ENCODE peak calls at places on chromosomes 5 and 9, in five cellular contexts. T, H, L, K and J are unnamed samples.

GRCh38 chr9:27108981-27109541 is at the start of gene TEK:
- DNase-seq in K (no peak), L (peak; percentile 61), H (peak; percentile 35), T (no peak), J (no peak)

GRCh38 chr9:133657120-133657661 is 21.0 kb downstream of the DBH start:
- DNase-seq in K (no peak), T (no peak), L (peak; percentile 30), H (no peak), J (peak; percentile 32)

GRCh38 chr9:110050925-110051355 is 157.0 kb downstream of the C9orf152 start:
- DNase-seq in T (peak; percentile 90), L (peak; percentile 96), K (peak; percentile 89), H (no peak), J (peak; percentile 69)

GRCh38 chr5:72441861-72442540 is 65.2 kb downstream of the ZNF366 start:
- DNase-seq in H (no peak), L (peak; percentile 96), T (peak; percentile 84), K (no peak), J (no peak)

GRCh38 chr5:172411423-172412111 is 42.8 kb downstream of the SH3PXD2B start:
- DNase-seq in K (no peak), L (peak; percentile 70), T (no peak), H (no peak), J (no peak)

GRCh38 chr9:11194249-11194648 is 581.4 kb upstream of the PTPRD start:
- DNase-seq in L (no peak), T (peak; percentile 30), H (no peak), K (no peak), J (no peak)

GRCh38 chr5:149387982-149388381 is 8.9 kb upstream of the IL17B start:
- DNase-seq in H (no peak), L (peak; percentile 48), T (no peak), K (no peak), J (no peak)

GRCh38 chr5:131545856-131546255 is 89.2 kb downstream of the RAPGEF6 start:
- DNase-seq in T (peak; percentile 21), H (no peak), L (peak; percentile 84), K (no peak), J (no peak)

GRCh38 chr9:118829334-118829733 is 539.9 kb downstream of the BRINP1 start:
- DNase-seq in L (peak; percentile 59), T (no peak), H (peak; percentile 34), K (peak; percentile 9), J (no peak)

GRCh38 chr5:56610093-56610698 is 205.2 kb upstream of the MAP3K1 start:
- DNase-seq in K (no peak), L (no peak), H (no peak), T (peak; percentile 25), J (no peak)

GRCh38 chr9:5186416-5187169 is 1.2 kb upstream of the INSL6 start:
- DNase-seq in L (peak; percentile 74), T (peak; percentile 71), K (peak; percentile 74), H (peak; percentile 70), J (peak; percentile 50)

GRCh38 chr5:132300572-132301340 is 6.6 kb downstream of the SLC22A4 start:
- DNase-seq in K (no peak), L (no peak), H (no peak), T (no peak), J (no peak)

GRCh38 chr9:21413089-21414023 is 4.4 kb downstream of the IFNA8 start:
- DNase-seq in K (no peak), L (peak; percentile 12), H (peak; percentile 13), T (no peak), J (no peak)

GRCh38 chr9:132066057-132066456 is 13.6 kb downstream of the MED27 start:
- DNase-seq in T (no peak), H (no peak), K (no peak), L (no peak), J (no peak)

GRCh38 chr5:93378073-93378472 is 202.9 kb downstream of the NR2F1-AS1 start:
- DNase-seq in T (peak; percentile 74), K (no peak), L (peak; percentile 52), H (no peak), J (no peak)

GRCh38 chr9:126233175-126233574 is 93.5 kb upstream of the MVB12B start:
- DNase-seq in K (no peak), H (no peak), L (no peak), T (no peak), J (no peak)

GRCh38 chr5:132677191-132677590 is 3.4 kb downstream of the IL4 start:
- DNase-seq in T (peak; percentile 88), H (peak; percentile 24), L (peak; percentile 96), K (no peak), J (no peak)

GRCh38 chr5:124824637-124825158 is 78.3 kb upstream of the ZNF608 start:
- DNase-seq in L (peak; percentile 48), K (no peak), H (no peak), T (peak; percentile 60), J (no peak)

GRCh38 chr5:32225445-32225844 is 51.3 kb upstream of the GOLPH3 start:
- DNase-seq in L (peak; percentile 40), T (no peak), H (no peak), K (no peak), J (no peak)

GRCh38 chr5:10081584-10081983 is 168.1 kb downstream of the ATPSCKMT start:
- DNase-seq in H (no peak), L (no peak), T (no peak), K (no peak), J (no peak)

GRCh38 chr5:32329395-32329834 is 16.7 kb upstream of the MTMR12 start:
- DNase-seq in K (peak; percentile 73), L (peak; percentile 81), T (peak; percentile 64), H (peak; percentile 63), J (peak; percentile 74)

GRCh38 chr5:53430618-53431252 is 49.7 kb upstream of the FST start:
- DNase-seq in H (peak; percentile 25), K (no peak), T (peak; percentile 68), L (peak; percentile 80), J (peak; percentile 3)

GRCh38 chr9:89999176-89999533 is 394.3 kb downstream of the GADD45G start:
- DNase-seq in H (no peak), L (no peak), K (no peak), T (peak; percentile 55), J (no peak)

GRCh38 chr9:89994988-89995613 is 390.3 kb downstream of the GADD45G start:
- DNase-seq in L (no peak), H (no peak), K (no peak), T (no peak), J (no peak)

GRCh38 chr9:89993678-89994630 is 389.1 kb downstream of the GADD45G start:
- DNase-seq in H (no peak), K (no peak), T (no peak), L (peak; percentile 22), J (no peak)

GRCh38 chr9:89996717-89997116 is 391.9 kb downstream of the GADD45G start:
- DNase-seq in T (no peak), L (peak; percentile 8), K (no peak), H (no peak), J (peak; percentile 14)

DNA sequence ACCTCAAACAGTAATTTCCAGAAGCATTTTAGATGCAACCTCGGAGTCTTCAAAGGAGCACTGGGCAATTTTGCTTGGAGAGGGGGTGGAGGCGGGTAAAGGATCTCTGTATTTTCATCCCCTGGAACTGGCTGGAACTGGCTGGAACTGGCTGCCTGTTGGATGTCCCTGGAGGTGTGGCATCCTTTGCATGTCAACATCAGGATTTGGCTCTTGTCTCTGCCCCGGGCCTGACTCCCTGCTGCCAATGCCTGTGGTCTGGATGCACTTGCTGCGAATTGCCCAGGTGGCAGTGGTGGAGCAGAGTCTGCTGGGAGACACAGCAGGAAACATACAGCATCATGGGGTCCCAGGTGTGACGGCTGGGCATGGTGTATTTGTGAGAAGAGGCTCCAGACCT is 391.3 kb downstream of the GADD45G start:
- DNase-seq in H (no peak), T (no peak), L (no peak), K (no peak), J (no peak)
- TF ChIP-seq EZH2phosphoT487 in H (no peak), T (no peak), L (no peak), K (no peak), J (no peak)

GRCh38 chr9:127667906-127668305 is 38.9 kb upstream of the CFAP157 start:
- DNase-seq in H (no peak), K (no peak), T (no peak), L (no peak), J (no peak)
- TF ChIP-seq EZH2phosphoT487 in H (no peak), K (no peak), T (no peak), L (no peak), J (no peak)

DNA sequence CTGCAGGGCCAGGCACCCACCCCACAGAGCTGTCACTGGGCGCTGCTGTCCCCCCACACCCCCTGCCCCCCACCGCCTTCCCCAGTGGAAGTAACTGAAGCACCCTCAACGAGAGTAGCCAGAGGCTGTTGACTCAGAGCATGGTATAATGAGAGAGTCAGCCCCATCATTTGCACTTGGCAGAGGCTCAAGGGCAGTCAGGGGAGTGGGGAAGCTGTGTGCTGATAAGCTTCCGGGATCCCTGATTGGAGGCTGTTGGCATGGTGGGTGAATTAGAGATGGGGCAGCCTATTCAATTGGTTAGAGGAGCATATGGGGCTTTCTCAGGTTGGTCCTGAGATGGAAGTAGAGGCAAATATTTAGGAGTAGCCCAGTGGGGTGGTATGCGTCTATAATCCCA is 77.1 kb upstream of the GOLM1 start:
- DNase-seq in L (no peak), K (no peak), H (no peak), T (peak; percentile 38), J (no peak)
- TF ChIP-seq EZH2phosphoT487 in L (no peak), K (no peak), H (no peak), T (no peak), J (no peak)

GRCh38 chr9:135604437-135605237 is 34.7 kb downstream of the GLT6D1 start:
- DNase-seq in T (no peak), H (no peak), L (no peak), K (no peak), J (no peak)
- TF ChIP-seq EZH2phosphoT487 in T (no peak), H (no peak), L (no peak), K (no peak), J (no peak)

DNA sequence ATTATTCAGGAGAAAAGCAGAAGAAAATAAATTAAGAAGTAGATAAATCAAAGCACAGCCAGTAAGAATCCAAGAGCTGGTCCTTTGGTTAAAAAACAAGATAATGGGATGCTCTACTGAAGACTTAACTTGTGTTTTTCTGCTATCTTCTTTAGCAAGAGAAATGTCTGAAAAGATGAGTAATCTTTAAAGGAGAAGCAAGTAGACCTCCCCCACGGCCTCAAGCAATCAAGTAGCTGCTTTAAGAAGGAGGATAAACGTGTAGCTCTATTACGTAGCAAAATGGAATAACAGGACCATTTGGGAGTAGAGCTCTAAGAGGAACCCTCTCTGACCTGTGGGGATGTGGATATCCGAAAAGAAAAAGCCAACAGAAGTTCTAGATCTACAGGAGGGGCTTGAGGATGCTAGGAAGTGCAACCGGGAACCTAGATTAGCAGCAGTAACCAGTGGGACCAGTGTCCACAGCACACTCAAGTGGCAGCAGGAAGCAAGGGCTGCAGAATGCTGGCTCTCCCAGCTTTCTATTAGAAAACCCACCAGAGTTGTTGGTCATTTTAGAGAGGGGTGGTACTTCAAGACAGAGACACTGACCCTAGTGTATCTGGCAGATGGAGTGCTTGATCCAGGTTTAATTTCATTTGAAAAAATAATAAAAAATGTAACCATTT is 185.4 kb downstream of the GABBR2 start:
- DNase-seq in L (peak; percentile 74), T (peak; percentile 25), H (peak; percentile 48), K (no peak), J (no peak)
- TF ChIP-seq EZH2phosphoT487 in L (no peak), T (no peak), H (no peak), K (no peak), J (no peak)